ENCODE peak calls at places on chromosomes 6 and 20, in eight cellular contexts. Q, K, I, L, F, N, T and S are unnamed samples.

GRCh38 chr6:168007592-168008338 is 10.3 kb downstream of the KIF25 start:
- DNase-seq in Q (peak), K (no peak), I (peak), L (no peak), F (no peak), N (peak), T (no peak), S (no peak)

GRCh38 chr20:51631011-51631950 is 88.8 kb upstream of the NFATC2 start:
- DNase-seq in Q (peak), K (peak), I (peak), L (peak), F (peak), N (peak), T (no peak), S (no peak)

GRCh38 chr20:40265872-40266533 is 423.0 kb downstream of the MAFB start:
- DNase-seq in Q (no peak), K (no peak), I (peak), L (peak), F (no peak), N (no peak), T (no peak), S (no peak)

GRCh38 chr20:49545572-49545971 is 22.4 kb downstream of the PTGIS start:
- DNase-seq in Q (no peak), K (no peak), I (no peak), L (no peak), F (no peak), N (no peak), T (no peak), S (no peak)

GRCh38 chr20:32626859-32627636 is 41.9 kb upstream of the NOL4L start:
- DNase-seq in Q (no peak), K (no peak), I (no peak), L (no peak), F (no peak), N (no peak), T (no peak), S (peak)

GRCh38 chr6:5302995-5303622 is 41.8 kb downstream of the FARS2 start:
- DNase-seq in Q (no peak), K (peak), I (peak), L (peak), F (peak), N (no peak), T (peak), S (no peak)

GRCh38 chr6:85163553-85163952 is 286.3 kb upstream of the NT5E start:
- DNase-seq in Q (no peak), K (no peak), I (no peak), L (no peak), F (no peak), N (no peak), T (no peak), S (no peak)

GRCh38 chr20:44720617-44720993 is 5.4 kb downstream of the CCN5 start:
- DNase-seq in Q (peak), K (peak), I (no peak), L (peak), F (no peak), N (no peak), T (no peak), S (no peak)

GRCh38 chr6:170102582-170103481 is 188.0 kb downstream of the DLL1 start:
- DNase-seq in Q (no peak), K (no peak), I (no peak), L (peak), F (no peak), N (no peak), T (no peak), S (peak)

GRCh38 chr20:4047614-4048013 is 32.3 kb upstream of the RNF24 start:
- DNase-seq in Q (no peak), K (no peak), I (no peak), L (peak), F (no peak), N (no peak), T (no peak), S (no peak)

GRCh38 chr6:131061771-131062160 is 1.3 kb downstream of the EPB41L2 start:
- DNase-seq in Q (no peak), K (no peak), I (no peak), L (no peak), F (no peak), N (no peak), T (no peak), S (no peak)

GRCh38 chr20:61965606-61966491 is 99.8 kb downstream of the TAF4 start:
- DNase-seq in Q (no peak), K (no peak), I (no peak), L (peak), F (no peak), N (no peak), T (no peak), S (no peak)

GRCh38 chr6:94464018-94464510 is 1044.7 kb upstream of the EPHA7 start:
- DNase-seq in Q (no peak), K (no peak), I (no peak), L (peak), F (no peak), N (no peak), T (no peak), S (no peak)

GRCh38 chr6:94462231-94462630 is 1042.9 kb upstream of the EPHA7 start:
- DNase-seq in Q (no peak), K (no peak), I (no peak), L (peak), F (no peak), N (no peak), T (no peak), S (no peak)

GRCh38 chr6:94468830-94469229 is 1049.5 kb upstream of the EPHA7 start:
- DNase-seq in Q (no peak), K (no peak), I (no peak), L (peak), F (no peak), N (no peak), T (no peak), S (no peak)

GRCh38 chr6:94463306-94463705 is 1043.9 kb upstream of the EPHA7 start:
- DNase-seq in Q (no peak), K (no peak), I (no peak), L (peak), F (no peak), N (no peak), T (no peak), S (no peak)
- TF ChIP-seq CTCF in Q (no peak), K (no peak), I (no peak), L (no peak), F (no peak), N (no peak), T (no peak), S (no peak)

DNA sequence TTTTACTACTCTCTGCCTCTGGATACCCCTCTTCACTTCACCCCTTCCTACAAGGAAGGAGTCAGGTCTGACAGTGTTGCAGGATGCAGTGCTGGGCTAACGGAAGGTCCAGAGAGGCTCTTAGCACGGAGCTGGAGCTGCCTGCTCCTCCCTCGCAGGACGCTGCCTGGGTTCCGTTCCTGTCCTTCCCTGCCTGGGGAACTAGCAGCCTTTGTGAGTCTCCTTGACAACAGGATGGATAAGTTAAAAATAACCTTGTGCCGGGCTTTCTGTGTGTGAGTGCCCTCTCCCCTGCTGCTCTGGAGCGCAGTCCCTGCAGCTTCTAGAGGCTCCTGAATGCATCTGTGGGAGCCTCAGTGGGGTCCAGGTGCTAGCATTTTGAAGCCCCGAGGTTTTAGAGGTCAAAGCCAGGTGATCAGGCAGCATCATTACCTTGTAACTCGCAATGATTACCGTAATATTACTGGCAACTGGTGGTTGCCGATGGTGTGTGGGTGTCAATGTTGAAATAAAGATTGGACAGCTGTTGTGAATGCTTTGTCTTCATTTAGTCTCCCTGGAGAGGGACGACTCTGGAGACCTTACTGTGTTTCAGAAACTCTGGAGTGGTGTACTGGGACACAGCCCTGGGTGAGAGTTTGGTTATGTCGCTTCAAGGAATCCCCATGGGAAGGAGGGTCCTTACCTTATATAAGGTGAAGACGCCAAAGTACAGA is 44.4 kb downstream of the CDS2 start:
- DNase-seq in Q (no peak), K (no peak), I (no peak), L (no peak), F (no peak), N (no peak), T (no peak), S (no peak)
- TF ChIP-seq CTCF in Q (no peak), K (no peak), I (no peak), L (no peak), F (no peak), N (no peak), T (no peak), S (no peak)

DNA sequence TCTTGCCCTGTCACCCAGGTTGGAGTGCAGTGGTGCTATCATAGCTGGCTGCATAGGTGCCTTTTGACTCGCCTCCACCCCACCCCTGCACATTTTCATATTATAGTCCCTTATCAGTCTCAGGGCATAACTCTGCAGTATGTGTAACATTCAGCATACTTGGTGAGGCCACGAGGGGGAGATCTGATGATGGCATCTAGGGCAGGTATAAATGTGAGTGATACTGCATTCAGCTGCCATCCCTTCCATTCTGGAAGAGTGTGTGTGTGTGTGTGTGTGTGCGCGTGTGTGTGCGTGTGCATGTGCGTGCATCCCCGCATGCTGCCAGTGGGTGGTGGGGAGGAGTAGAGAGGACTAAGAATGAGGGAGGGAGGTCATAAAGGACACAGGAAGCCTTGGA is 81.4 kb downstream of the JARID2 start:
- DNase-seq in Q (no peak), K (no peak), I (peak), L (no peak), F (peak), N (no peak), T (no peak), S (no peak)
- TF ChIP-seq CTCF in Q (no peak), K (peak), I (no peak), L (peak), F (peak), N (peak), T (peak), S (peak)

GRCh38 chr20:20711413-20711812 is 1.0 kb downstream of the RALGAPA2 start:
- DNase-seq in Q (no peak), K (no peak), I (no peak), L (peak), F (no peak), N (no peak), T (no peak), S (peak)
- TF ChIP-seq CTCF in Q (no peak), K (no peak), I (no peak), L (peak), F (no peak), N (no peak), T (no peak), S (no peak)

GRCh38 chr20:23357767-23358562 is 4.0 kb upstream of the GZF1 start:
- DNase-seq in Q (peak), K (peak), I (peak), L (peak), F (peak), N (peak), T (peak), S (peak)
- TF ChIP-seq CTCF in Q (no peak), K (no peak), I (no peak), L (peak), F (no peak), N (no peak), T (peak), S (no peak)

GRCh38 chr6:46706464-46706863 is 18.8 kb downstream of the TDRD6 start:
- DNase-seq in Q (no peak), K (no peak), I (no peak), L (no peak), F (no peak), N (no peak), T (no peak), S (no peak)

GRCh38 chr6:46704562-46704961 is 16.9 kb downstream of the TDRD6 start:
- DNase-seq in Q (peak), K (no peak), I (no peak), L (no peak), F (no peak), N (no peak), T (no peak), S (no peak)
- TF ChIP-seq CTCF in Q (peak), K (peak), I (peak), L (peak), F (no peak), N (no peak), T (no peak), S (no peak)

GRCh38 chr6:138005846-138006245 is 101.4 kb downstream of the PERP start:
- DNase-seq in Q (no peak), K (no peak), I (no peak), L (no peak), F (peak), N (no peak), T (no peak), S (no peak)

GRCh38 chr6:138000955-138001354 is 106.3 kb downstream of the PERP start:
- DNase-seq in Q (peak), K (no peak), I (no peak), L (no peak), F (no peak), N (no peak), T (no peak), S (no peak)

GRCh38 chr6:138007014-138007472 is 100.2 kb downstream of the PERP start:
- DNase-seq in Q (peak), K (no peak), I (no peak), L (peak), F (peak), N (no peak), T (no peak), S (no peak)

GRCh38 chr6:138001750-138002349 is 105.4 kb downstream of the PERP start:
- DNase-seq in Q (peak), K (no peak), I (peak), L (peak), F (peak), N (peak), T (no peak), S (peak)

DNA sequence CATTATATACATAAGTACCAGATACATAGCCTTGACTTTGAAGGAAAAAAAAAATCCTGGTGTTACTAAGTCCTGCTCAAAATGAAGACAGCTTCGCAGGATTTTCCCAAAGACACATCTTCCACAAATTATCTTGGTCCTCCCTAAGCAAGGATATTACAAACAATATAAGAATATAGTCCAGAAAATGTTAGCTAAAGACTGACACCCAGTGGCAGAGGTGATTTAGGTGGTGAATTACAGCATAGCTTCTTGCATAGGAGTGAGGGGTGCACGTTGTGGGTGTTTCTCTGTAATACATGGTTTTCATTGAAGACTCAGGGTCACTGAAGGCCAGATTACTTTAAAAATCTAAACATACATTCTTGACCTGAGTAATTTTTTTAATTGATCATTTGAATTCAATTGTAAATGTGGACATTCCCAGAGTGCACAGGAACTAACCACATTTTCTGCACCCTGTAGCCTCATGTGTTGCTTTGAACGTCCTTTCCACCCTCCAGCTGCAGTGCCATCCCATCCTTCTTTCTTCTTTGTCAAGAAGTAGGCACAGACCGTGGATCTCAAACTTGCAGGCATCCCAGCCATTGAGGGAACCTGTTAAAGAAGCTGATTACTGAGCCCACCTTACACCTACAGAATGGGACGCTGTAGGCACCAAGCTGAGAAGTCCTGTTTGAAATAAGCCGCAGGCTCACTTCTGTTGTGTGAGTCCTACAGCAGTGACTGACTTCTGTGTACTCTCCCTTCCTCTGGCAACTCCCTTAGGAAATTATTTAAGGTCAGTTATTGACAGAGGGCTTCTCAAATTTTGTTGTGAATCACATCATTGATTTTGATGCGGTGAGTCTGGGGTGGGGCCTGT is 102.6 kb downstream of the PERP start:
- DNase-seq in Q (peak), K (no peak), I (no peak), L (no peak), F (peak), N (no peak), T (no peak), S (no peak)
- TF ChIP-seq CTCF in Q (peak), K (peak), I (peak), L (peak), F (peak), N (peak), T (peak), S (peak)

DNA sequence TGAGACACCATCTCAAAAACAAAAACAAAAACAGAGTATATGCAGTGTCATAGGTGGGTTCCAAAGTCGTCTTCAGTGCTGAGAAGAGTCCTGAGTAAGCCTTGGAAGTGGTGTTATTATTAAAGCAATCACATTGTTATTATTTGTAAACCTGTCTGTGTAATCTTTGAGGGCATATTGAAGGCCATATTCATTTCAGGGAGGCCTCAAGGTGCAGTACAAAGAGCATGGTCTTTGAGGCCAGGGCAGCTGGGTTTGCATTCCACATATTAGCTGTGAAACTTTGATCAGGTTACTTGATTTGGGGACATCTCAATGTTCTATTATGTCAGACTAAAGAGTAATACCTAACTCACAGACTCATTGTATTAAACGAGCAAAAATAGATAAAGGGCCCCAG is 139.3 kb upstream of the SOX4 start:
- DNase-seq in Q (no peak), K (no peak), I (no peak), L (no peak), F (no peak), N (no peak), T (no peak), S (no peak)
- TF ChIP-seq CTCF in Q (no peak), K (no peak), I (no peak), L (no peak), F (no peak), N (no peak), T (no peak), S (no peak)